ENCODE peak calls at places on chromosome 21, in six cellular contexts. W, R, Z, P, T and Y are unnamed samples.

GRCh38 chr21:41839387-41840000 is 39.6 kb downstream of the PRDM15 start:
- DNase-seq in W (no peak), R (no peak), Z (peak), P (no peak), T (no peak), Y (no peak)

GRCh38 chr21:41141031-41141457 is 26.9 kb upstream of the BACE2 start:
- DNase-seq in W (no peak), R (no peak), Z (no peak), P (no peak), T (peak), Y (no peak)

GRCh38 chr21:41745026-41745820 is 21.6 kb downstream of the RIPK4 start:
- DNase-seq in W (no peak), R (no peak), Z (no peak), P (no peak), T (no peak), Y (no peak)

GRCh38 chr21:26448751-26449150 is 124.3 kb downstream of the CYYR1 start:
- DNase-seq in W (no peak), R (no peak), Z (no peak), P (no peak), T (no peak), Y (no peak)

GRCh38 chr21:38136201-38136600 is 120.6 kb upstream of the KCNJ15 start:
- DNase-seq in W (no peak), R (no peak), Z (no peak), P (no peak), T (peak), Y (no peak)

GRCh38 chr21:24716306-24716918 is 890.9 kb downstream of the MRPL39 start:
- DNase-seq in W (no peak), R (no peak), Z (no peak), P (no peak), T (no peak), Y (no peak)

GRCh38 chr21:37257967-37258877 is 8.9 kb downstream of the VPS26C start:
- DNase-seq in W (peak), R (peak), Z (peak), P (peak), T (peak), Y (peak)

GRCh38 chr21:45281411-45282282 is 6.0 kb downstream of the POFUT2 start:
- DNase-seq in W (no peak), R (no peak), Z (peak), P (no peak), T (no peak), Y (no peak)

GRCh38 chr21:25496825-25497482 is 110.3 kb downstream of the MRPL39 start:
- DNase-seq in W (no peak), R (no peak), Z (no peak), P (no peak), T (no peak), Y (no peak)

GRCh38 chr21:36479415-36480402 is at the start of gene CLDN14:
- DNase-seq in W (no peak), R (no peak), Z (no peak), P (no peak), T (no peak), Y (no peak)

GRCh38 chr21:37700641-37701202 is 215.5 kb downstream of the KCNJ6 start:
- DNase-seq in W (no peak), R (no peak), Z (no peak), P (peak), T (peak), Y (peak)

GRCh38 chr21:33217168-33217567 is 12.6 kb upstream of the IFNAR2 start:
- DNase-seq in W (no peak), R (no peak), Z (no peak), P (no peak), T (no peak), Y (no peak)

GRCh38 chr21:44955141-44955802 is 15.4 kb downstream of the SLX9 start:
- DNase-seq in W (no peak), R (no peak), Z (peak), P (no peak), T (no peak), Y (no peak)

GRCh38 chr21:44801468-44802395 is at the start of gene UBE2G2:
- DNase-seq in W (peak), R (peak), Z (peak), P (peak), T (peak), Y (peak)

GRCh38 chr21:35779690-35780570 is 280.4 kb downstream of the SETD4 start:
- DNase-seq in W (no peak), R (no peak), Z (no peak), P (no peak), T (peak), Y (no peak)

GRCh38 chr21:33019885-33020557 is 5.7 kb upstream of the OLIG2 start:
- DNase-seq in W (no peak), R (no peak), Z (no peak), P (no peak), T (no peak), Y (no peak)

GRCh38 chr21:34761758-34762330 is 93.0 kb downstream of the CLIC6 start:
- DNase-seq in W (no peak), R (no peak), Z (no peak), P (no peak), T (no peak), Y (no peak)

GRCh38 chr21:43608225-43608624 is 51.1 kb downstream of the HSF2BP start:
- DNase-seq in W (no peak), R (no peak), Z (no peak), P (no peak), T (peak), Y (no peak)

GRCh38 chr21:22900511-22900910 is 1902.3 kb downstream of the NCAM2 start:
- DNase-seq in W (no peak), R (no peak), Z (no peak), P (no peak), T (peak), Y (no peak)